ENCODE peak calls at places on chromosomes 2 and 18, in four cellular contexts. U is A549, V is K562, P is HepG2. D is an unnamed sample.

GRCh38 chr2:239268082-239268481 is 132.7 kb downstream of the HDAC4 start:
- DNase-seq in U (peak; percentile 66), P (no peak), V (no peak), D (no peak)

GRCh38 chr2:107258538-107258937 is 372.6 kb upstream of the ST6GAL2 start:
- DNase-seq in U (no peak), P (no peak), V (no peak), D (no peak)

GRCh38 chr2:223316346-223316745 is 264.4 kb downstream of the KCNE4 start:
- DNase-seq in P (no peak), U (no peak), V (no peak), D (no peak)

GRCh38 chr2:144479138-144479537 is 40.8 kb downstream of the ZEB2 start:
- DNase-seq in P (no peak), U (no peak), V (no peak), D (no peak)

GRCh38 chr2:121454549-121455090 is 76.1 kb upstream of the RNU4ATAC start:
- DNase-seq in U (no peak), P (no peak), V (no peak), D (no peak)

GRCh38 chr18:12769644-12770440 is 67.0 kb downstream of the PSMG2 start:
- DNase-seq in P (no peak), V (no peak), U (no peak), D (no peak)

GRCh38 chr2:10449838-10450691 is 1.9 kb upstream of the ODC1 start:
- DNase-seq in P (peak; percentile 93), V (no peak), U (peak; percentile 80), D (no peak)

GRCh38 chr2:28507806-28508764 is 12.2 kb downstream of the PLB1 start:
- DNase-seq in V (peak; percentile 31), U (peak; percentile 48), P (peak; percentile 34), D (no peak)

GRCh38 chr18:35267161-35267651 is 22.8 kb downstream of the ZSCAN30 start:
- DNase-seq in U (no peak), V (no peak), P (no peak), D (no peak)

GRCh38 chr18:62877448-62878221 is 162.3 kb downstream of the PHLPP1 start:
- DNase-seq in P (peak; percentile 30), V (no peak), U (peak; percentile 38), D (no peak)

GRCh38 chr2:74658516-74658915 is 4.5 kb downstream of the SEMA4F start:
- DNase-seq in V (no peak), U (no peak), P (no peak), D (no peak)

GRCh38 chr2:224802407-224802806 is 86.2 kb upstream of the CCDC195 start:
- DNase-seq in V (no peak), U (no peak), P (no peak), D (no peak)

GRCh38 chr2:158714420-158714819 is 80.7 kb upstream of the DAPL1 start:
- DNase-seq in U (no peak), V (no peak), P (no peak), D (no peak)

GRCh38 chr2:239690651-239691631 is 290.1 kb upstream of the HDAC4 start:
- DNase-seq in V (peak; percentile 23), P (no peak), U (no peak), D (no peak)

GRCh38 chr2:233867993-233868532 is at the start of gene MSL3B:
- DNase-seq in P (no peak), V (peak; percentile 77), U (peak; percentile 82), D (no peak)

GRCh38 chr18:75471850-75472249 is 44.3 kb upstream of the SMIM21 start:
- DNase-seq in U (no peak), P (no peak), V (no peak), D (no peak)

GRCh38 chr2:53129851-53130250 is 637.8 kb upstream of the CHAC2 start:
- DNase-seq in V (no peak), U (no peak), P (no peak), D (no peak)

GRCh38 chr18:40938615-40939014 is 1016.4 kb upstream of the PIK3C3 start:
- DNase-seq in U (no peak), P (no peak), V (no peak), D (no peak)

GRCh38 chr2:47688561-47688960 is 94.4 kb upstream of the MSH6 start:
- DNase-seq in U (no peak), P (no peak), V (no peak), D (no peak)

GRCh38 chr2:226295123-226295522 is 504.5 kb downstream of the IRS1 start:
- DNase-seq in P (no peak), U (no peak), V (no peak), D (no peak)

GRCh38 chr2:196979976-196980375 is 53.5 kb upstream of the PGAP1 start:
- DNase-seq in V (no peak), U (no peak), P (no peak), D (no peak)

GRCh38 chr2:141038341-141038740 is 1092.5 kb downstream of the LRP1B start:
- DNase-seq in V (no peak), P (no peak), U (no peak), D (no peak)

GRCh38 chr2:29311458-29311857 is 196.2 kb downstream of the CLIP4 start:
- DNase-seq in U (no peak), V (no peak), P (no peak), D (no peak)

GRCh38 chr18:25832008-25832604 is 258.3 kb downstream of the SS18 start:
- DNase-seq in P (peak; percentile 25), U (peak; percentile 31), V (peak; percentile 63), D (no peak)

GRCh38 chr2:237199577-237199976 is 113.9 kb downstream of the COPS8 start:
- DNase-seq in U (no peak), V (no peak), P (no peak), D (no peak)

GRCh38 chr18:62999392-62999791 is 284.1 kb downstream of the PHLPP1 start:
- DNase-seq in V (no peak), P (no peak), U (peak; percentile 9), D (no peak)

GRCh38 chr2:98894331-98895000 is 41.6 kb downstream of the CRACDL start:
- DNase-seq in V (no peak), U (no peak), P (no peak), D (no peak)

GRCh38 chr18:79531386-79531785 is 135.7 kb downstream of the NFATC1 start:
- DNase-seq in P (no peak), V (no peak), U (no peak), D (no peak)

GRCh38 chr2:156474316-156474715 is 38.1 kb downstream of the GPD2 start:
- DNase-seq in P (no peak), U (no peak), V (no peak), D (no peak)

GRCh38 chr2:156473445-156473844 is 37.3 kb downstream of the GPD2 start:
- DNase-seq in P (no peak), U (no peak), V (no peak), D (no peak)

GRCh38 chr2:156476516-156477206 is 40.5 kb downstream of the GPD2 start:
- DNase-seq in P (no peak), U (no peak), V (no peak), D (peak; percentile 77)

GRCh38 chr2:156472686-156473085 is 36.5 kb downstream of the GPD2 start:
- DNase-seq in U (no peak), P (no peak), V (no peak), D (no peak)

DNA sequence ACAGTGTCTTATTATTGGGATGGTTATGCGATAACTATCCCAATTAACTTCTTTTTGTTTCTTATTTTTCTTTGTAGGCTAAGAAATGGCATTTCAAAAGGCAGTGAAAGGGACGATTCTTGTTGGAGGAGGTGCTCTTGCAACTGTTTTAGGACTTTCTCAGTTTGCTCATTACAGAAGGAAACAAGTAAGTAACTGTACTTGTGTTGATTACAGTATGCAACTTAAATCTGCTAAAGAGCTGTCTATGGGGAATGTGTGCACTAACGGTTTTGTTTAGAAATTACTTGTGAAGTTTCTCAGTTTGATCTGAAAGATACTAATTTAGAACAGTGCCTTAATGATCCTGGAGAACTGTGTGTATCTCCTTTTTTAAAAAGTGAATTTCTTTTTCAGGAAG is 39.8 kb downstream of the GPD2 start:
- DNase-seq in V (no peak), U (no peak), P (no peak), D (no peak)
- TF ChIP-seq MYC in V (no peak), U (no peak), P (no peak), D (no peak)

GRCh38 chr2:160510617-160511016 is 17.0 kb upstream of the RBMS1 start:
- DNase-seq in P (no peak), V (no peak), U (no peak), D (no peak)

GRCh38 chr2:160506371-160507045 is 12.9 kb upstream of the RBMS1 start:
- DNase-seq in P (no peak), U (no peak), V (no peak), D (no peak)

GRCh38 chr2:160507046-160507407 is 13.4 kb upstream of the RBMS1 start:
- DNase-seq in P (no peak), U (no peak), V (no peak), D (no peak)

GRCh38 chr2:160505236-160505635 is 11.6 kb upstream of the RBMS1 start:
- DNase-seq in U (no peak), V (no peak), P (no peak), D (no peak)

GRCh38 chr2:160507464-160507863 is 13.9 kb upstream of the RBMS1 start:
- DNase-seq in V (no peak), P (no peak), U (no peak), D (no peak)
- TF ChIP-seq RFX5 in V (no peak), P (no peak), U (no peak), D (no peak)

GRCh38 chr2:228675042-228675441 is 493.6 kb upstream of the SPHKAP start:
- DNase-seq in U (no peak), V (no peak), P (no peak), D (no peak)
- TF ChIP-seq MYC in U (no peak), V (no peak), P (no peak), D (no peak)

GRCh38 chr2:33552758-33553461 is 46.2 kb downstream of the FAM98A start:
- DNase-seq in P (peak; percentile 73), V (no peak), U (peak; percentile 34), D (no peak)
- TF ChIP-seq RFX5 in P (no peak), V (no peak), U (no peak), D (no peak)

DNA sequence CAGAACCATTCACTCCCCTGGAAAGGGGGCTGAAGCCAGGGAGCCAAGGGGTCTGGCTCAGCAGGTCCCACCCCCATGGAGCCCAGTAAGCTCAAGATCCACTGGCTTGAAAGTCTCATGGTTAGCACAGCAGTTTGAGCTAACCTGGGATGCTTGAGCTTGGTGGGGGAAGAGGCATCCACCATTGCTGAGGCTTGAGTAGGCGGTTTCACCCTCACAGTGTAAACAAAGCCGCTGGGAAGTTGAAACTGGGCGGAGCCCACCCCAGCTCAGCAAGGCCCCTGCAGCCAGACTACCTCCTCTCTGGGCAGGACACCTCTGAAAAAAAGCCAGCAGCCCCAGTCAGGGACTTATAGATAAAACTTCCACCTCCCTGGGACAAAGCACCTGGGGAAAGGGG is 14.6 kb upstream of the TTC32 start:
- DNase-seq in U (no peak), P (no peak), V (no peak), D (no peak)
- TF ChIP-seq MYC in U (no peak), P (no peak), V (no peak), D (no peak)

GRCh38 chr18:48790226-48790863 is 160.4 kb downstream of the SMAD7 start:
- DNase-seq in P (no peak), V (no peak), U (no peak), D (no peak)
- TF ChIP-seq RFX5 in P (no peak), V (no peak), U (no peak), D (no peak)

DNA sequence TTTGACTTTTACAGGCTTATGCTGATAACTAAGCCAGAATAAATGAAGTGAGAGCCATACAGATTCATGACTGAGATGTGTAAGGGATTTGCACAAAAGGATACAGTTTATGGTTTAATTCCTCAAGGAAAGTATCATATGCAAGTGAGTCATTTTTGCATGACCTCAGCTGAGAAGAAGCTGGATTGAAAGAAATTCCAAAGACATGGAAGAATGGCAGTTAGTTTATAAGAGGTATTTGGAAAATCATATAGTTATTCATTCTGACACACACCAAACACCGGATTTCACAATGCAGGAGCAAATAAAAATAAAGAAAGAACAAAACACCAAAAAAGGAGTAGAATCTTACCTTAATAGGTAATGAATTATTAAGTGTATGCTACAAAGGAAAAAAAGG is 83.2 kb upstream of the RND3 start:
- DNase-seq in U (peak; percentile 68), P (no peak), V (no peak), D (no peak)
- TF ChIP-seq MYC in U (no peak), P (no peak), V (no peak), D (no peak)